ENCODE peak calls at places on chromosomes 12 and 14, in six cellular contexts. One of them, this sample, is unnamed.
A peak's percentile ranks its signal among the peaks of the same experiment; 100 is the strongest.

GRCh38 chr12:132178801-132179401 is 34.6 kb downstream of the NOC4L start:
- DNase-seq in HCT116: no peak
- DNase-seq in HepG2: no peak
- DNase-seq in K562: no peak
- DNase-seq in H1: no peak
- DNase-seq in SK-N-SH: no peak
- DNase-seq in this sample: peak; percentile 82

GRCh38 chr14:71803539-71804260 is 128.5 kb upstream of the RGS6 start:
- DNase-seq in HCT116: peak; percentile 88
- DNase-seq in HepG2: no peak
- DNase-seq in K562: no peak
- DNase-seq in H1: no peak
- DNase-seq in SK-N-SH: no peak
- DNase-seq in this sample: no peak

GRCh38 chr14:29856516-29856915 is 71.1 kb downstream of the PRKD1 start:
- DNase-seq in HCT116: no peak
- DNase-seq in HepG2: no peak
- DNase-seq in K562: no peak
- DNase-seq in H1: no peak
- DNase-seq in SK-N-SH: no peak
- DNase-seq in this sample: no peak

GRCh38 chr12:96034631-96035282 is 630 bp downstream of the LTA4H start:
- DNase-seq in HCT116: no peak
- DNase-seq in HepG2: peak; percentile 22
- DNase-seq in K562: peak; percentile 23
- DNase-seq in H1: no peak
- DNase-seq in SK-N-SH: peak; percentile 44
- DNase-seq in this sample: no peak

GRCh38 chr12:107894589-107894988 is 120.1 kb downstream of the ASCL4 start:
- DNase-seq in HCT116: no peak
- DNase-seq in HepG2: no peak
- DNase-seq in K562: no peak
- DNase-seq in H1: no peak
- DNase-seq in SK-N-SH: no peak
- DNase-seq in this sample: no peak

GRCh38 chr14:55438066-55438683 is 2.2 kb downstream of the TBPL2 start:
- DNase-seq in HCT116: peak; percentile 57
- DNase-seq in HepG2: peak; percentile 55
- DNase-seq in K562: peak; percentile 55
- DNase-seq in H1: no peak
- DNase-seq in SK-N-SH: peak; percentile 62
- DNase-seq in this sample: peak; percentile 79

GRCh38 chr14:75399819-75400678 is 27.8 kb upstream of the JDP2 start:
- DNase-seq in HCT116: no peak
- DNase-seq in HepG2: no peak
- DNase-seq in K562: no peak
- DNase-seq in H1: no peak
- DNase-seq in SK-N-SH: peak; percentile 60
- DNase-seq in this sample: peak; percentile 92

GRCh38 chr12:46210835-46211439 is 57.9 kb downstream of the SLC38A1 start:
- DNase-seq in HCT116: no peak
- DNase-seq in HepG2: no peak
- DNase-seq in K562: no peak
- DNase-seq in H1: no peak
- DNase-seq in SK-N-SH: no peak
- DNase-seq in this sample: no peak

GRCh38 chr12:116529048-116529447 is 30.1 kb upstream of the MAP1LC3B2 start:
- DNase-seq in HCT116: no peak
- DNase-seq in HepG2: peak; percentile 84
- DNase-seq in K562: no peak
- DNase-seq in H1: no peak
- DNase-seq in SK-N-SH: no peak
- DNase-seq in this sample: no peak

GRCh38 chr12:94922561-94922960 is 80.9 kb downstream of the NDUFA12 start:
- DNase-seq in HCT116: no peak
- DNase-seq in HepG2: no peak
- DNase-seq in K562: no peak
- DNase-seq in H1: no peak
- DNase-seq in SK-N-SH: no peak
- DNase-seq in this sample: no peak

GRCh38 chr12:119178544-119179334 is at the start of gene HSPB8:
- DNase-seq in HCT116: peak; percentile 33
- DNase-seq in HepG2: peak; percentile 21
- DNase-seq in K562: peak; percentile 16
- DNase-seq in H1: no peak
- DNase-seq in SK-N-SH: peak; percentile 83
- DNase-seq in this sample: peak; percentile 89

GRCh38 chr12:71846322-71846940 is 6.9 kb downstream of the TBC1D15 start:
- DNase-seq in HCT116: peak; percentile 13
- DNase-seq in HepG2: peak; percentile 33
- DNase-seq in K562: peak; percentile 32
- DNase-seq in H1: no peak
- DNase-seq in SK-N-SH: peak; percentile 15
- DNase-seq in this sample: peak; percentile 74

GRCh38 chr12:116880817-116881324 is 370 bp downstream of the HRK start:
- DNase-seq in HCT116: no peak
- DNase-seq in HepG2: peak; percentile 27
- DNase-seq in K562: peak; percentile 65
- DNase-seq in H1: peak; percentile 38
- DNase-seq in SK-N-SH: peak; percentile 83
- DNase-seq in this sample: peak; percentile 94

GRCh38 chr12:105840384-105840783 is 298.4 kb downstream of the NUAK1 start:
- DNase-seq in HCT116: no peak
- DNase-seq in HepG2: no peak
- DNase-seq in K562: peak; percentile 81
- DNase-seq in H1: no peak
- DNase-seq in SK-N-SH: no peak
- DNase-seq in this sample: no peak

GRCh38 chr12:1873531-1874149 is 44.8 kb downstream of the CACNA2D4 start:
- DNase-seq in HCT116: no peak
- DNase-seq in HepG2: no peak
- DNase-seq in K562: no peak
- DNase-seq in H1: no peak
- DNase-seq in SK-N-SH: peak; percentile 32
- DNase-seq in this sample: no peak

GRCh38 chr12:6607751-6608591 is 792 bp upstream of the CHD4 start:
- DNase-seq in HCT116: peak; percentile 92
- DNase-seq in HepG2: peak; percentile 56
- DNase-seq in K562: peak; percentile 90
- DNase-seq in H1: no peak
- DNase-seq in SK-N-SH: peak; percentile 66
- DNase-seq in this sample: peak; percentile 92

GRCh38 chr12:123937707-123938600 is 34.7 kb downstream of the CCDC92 start:
- DNase-seq in HCT116: no peak
- DNase-seq in HepG2: no peak
- DNase-seq in K562: no peak
- DNase-seq in H1: no peak
- DNase-seq in SK-N-SH: no peak
- DNase-seq in this sample: no peak

GRCh38 chr12:121713257-121714155 is 954 bp downstream of the TMEM120B start:
- DNase-seq in HCT116: no peak
- DNase-seq in HepG2: no peak
- DNase-seq in K562: peak; percentile 46
- DNase-seq in H1: no peak
- DNase-seq in SK-N-SH: no peak
- DNase-seq in this sample: no peak

GRCh38 chr14:67221248-67221981 is 19.8 kb upstream of the PALS1 start:
- DNase-seq in HCT116: peak; percentile 6
- DNase-seq in HepG2: no peak
- DNase-seq in K562: no peak
- DNase-seq in H1: no peak
- DNase-seq in SK-N-SH: no peak
- DNase-seq in this sample: peak; percentile 27

DNA sequence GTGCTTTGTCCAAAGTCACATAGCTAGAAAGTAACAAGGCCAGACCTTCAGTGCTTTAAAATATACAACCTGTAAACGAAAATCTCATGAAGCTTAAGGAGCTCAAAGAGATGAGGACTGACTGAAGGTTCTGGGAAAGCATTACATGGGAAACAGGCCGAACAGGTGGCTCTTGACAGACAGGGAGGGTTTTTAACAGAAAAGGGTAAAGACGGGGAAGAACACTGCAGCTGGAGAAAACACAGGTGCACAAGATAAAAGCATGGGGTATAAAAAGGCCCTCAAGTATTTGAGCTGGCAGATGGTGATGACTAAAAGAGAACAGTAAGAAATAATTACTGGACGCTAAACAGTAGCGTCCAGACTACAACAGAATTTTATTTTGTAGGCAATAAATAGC is 257.2 kb downstream of the NELL2 start:
- DNase-seq in HCT116: no peak
- DNase-seq in HepG2: no peak
- DNase-seq in K562: no peak
- DNase-seq in H1: no peak
- DNase-seq in SK-N-SH: no peak
- DNase-seq in this sample: peak; percentile 19
- TF ChIP-seq JUND in HCT116: no peak
- TF ChIP-seq JUND in HepG2: no peak
- TF ChIP-seq JUND in K562: no peak
- TF ChIP-seq JUND in H1: no peak
- TF ChIP-seq JUND in SK-N-SH: no peak
- TF ChIP-seq JUND in this sample: no peak

GRCh38 chr14:99755068-99755405 is 38.2 kb upstream of the EML1 start:
- DNase-seq in HCT116: no peak
- DNase-seq in HepG2: no peak
- DNase-seq in K562: no peak
- DNase-seq in H1: no peak
- DNase-seq in SK-N-SH: no peak
- DNase-seq in this sample: no peak
- TF ChIP-seq JUND in HCT116: no peak
- TF ChIP-seq JUND in HepG2: no peak
- TF ChIP-seq JUND in K562: no peak
- TF ChIP-seq JUND in H1: no peak
- TF ChIP-seq JUND in SK-N-SH: no peak
- TF ChIP-seq JUND in this sample: no peak

GRCh38 chr14:105682956-105683570 is 156.7 kb downstream of the TMEM121 start:
- DNase-seq in HCT116: no peak
- DNase-seq in HepG2: no peak
- DNase-seq in K562: no peak
- DNase-seq in H1: no peak
- DNase-seq in SK-N-SH: no peak
- DNase-seq in this sample: no peak
- TF ChIP-seq JUND in HCT116: no peak
- TF ChIP-seq JUND in HepG2: no peak
- TF ChIP-seq JUND in K562: no peak
- TF ChIP-seq JUND in H1: no peak
- TF ChIP-seq JUND in SK-N-SH: no peak
- TF ChIP-seq JUND in this sample: no peak

GRCh38 chr14:65880507-65880906 is 468.0 kb downstream of the FUT8 start:
- DNase-seq in HCT116: no peak
- DNase-seq in HepG2: no peak
- DNase-seq in K562: no peak
- DNase-seq in H1: no peak
- DNase-seq in SK-N-SH: no peak
- DNase-seq in this sample: no peak

GRCh38 chr14:65877187-65877586 is 464.7 kb downstream of the FUT8 start:
- DNase-seq in HCT116: no peak
- DNase-seq in HepG2: no peak
- DNase-seq in K562: no peak
- DNase-seq in H1: no peak
- DNase-seq in SK-N-SH: no peak
- DNase-seq in this sample: no peak

GRCh38 chr14:65879218-65880009 is 466.9 kb downstream of the FUT8 start:
- DNase-seq in HCT116: peak; percentile 7
- DNase-seq in HepG2: no peak
- DNase-seq in K562: no peak
- DNase-seq in H1: no peak
- DNase-seq in SK-N-SH: no peak
- DNase-seq in this sample: no peak

GRCh38 chr14:65878586-65878985 is 466.1 kb downstream of the FUT8 start:
- DNase-seq in HCT116: no peak
- DNase-seq in HepG2: no peak
- DNase-seq in K562: no peak
- DNase-seq in H1: no peak
- DNase-seq in SK-N-SH: no peak
- DNase-seq in this sample: no peak

GRCh38 chr14:65877631-65878030 is 465.1 kb downstream of the FUT8 start:
- DNase-seq in HCT116: no peak
- DNase-seq in HepG2: no peak
- DNase-seq in K562: no peak
- DNase-seq in H1: no peak
- DNase-seq in SK-N-SH: no peak
- DNase-seq in this sample: no peak
- TF ChIP-seq JUND in HCT116: no peak
- TF ChIP-seq JUND in HepG2: no peak
- TF ChIP-seq JUND in K562: no peak
- TF ChIP-seq JUND in H1: no peak
- TF ChIP-seq JUND in SK-N-SH: no peak
- TF ChIP-seq JUND in this sample: no peak

GRCh38 chr12:81257952-81258551 is 180.2 kb downstream of the ACSS3 start:
- DNase-seq in HCT116: peak; percentile 28
- DNase-seq in HepG2: peak; percentile 34
- DNase-seq in K562: no peak
- DNase-seq in H1: no peak
- DNase-seq in SK-N-SH: peak; percentile 10
- DNase-seq in this sample: peak; percentile 74
- TF ChIP-seq JUND in HCT116: no peak
- TF ChIP-seq JUND in HepG2: no peak
- TF ChIP-seq JUND in K562: no peak
- TF ChIP-seq JUND in H1: no peak
- TF ChIP-seq JUND in SK-N-SH: no peak
- TF ChIP-seq JUND in this sample: no peak

This sample was measured in T47D.